ENCODE peak calls at places on chromosomes 6 and 20, in six cellular contexts. A is foreskin fibroblast, S is GM10248, O is fibroblast of mammary gland, J is body of pancreas, N is ascending aorta. G is an unnamed sample.

GRCh38 chr20:16397053-16397452 is 176.2 kb downstream of the KIF16B start:
- DNase-seq in O (peak; percentile 23), A (no peak), N (no peak), J (peak; percentile 45), S (no peak), G (no peak)

GRCh38 chr20:12067686-12068085 is 150.0 kb downstream of the BTBD3 start:
- DNase-seq in N (no peak), A (no peak), J (no peak), O (no peak), S (no peak), G (no peak)

GRCh38 chr6:133952815-133953633 is at the start of gene TBPL1:
- DNase-seq in J (peak; percentile 94), N (peak; percentile 85), O (peak; percentile 95), A (peak; percentile 95), S (peak; percentile 92), G (peak; percentile 94)

GRCh38 chr6:30363459-30363858 is 18.5 kb downstream of the RPP21 start:
- DNase-seq in O (no peak), J (no peak), N (no peak), A (no peak), S (no peak), G (no peak)

GRCh38 chr6:839201-839600 is 146.3 kb upstream of the EXOC2 start:
- DNase-seq in J (no peak), A (no peak), N (no peak), O (no peak), S (no peak), G (no peak)

GRCh38 chr6:37804676-37805075 is 14.9 kb upstream of the ZFAND3 start:
- DNase-seq in O (peak; percentile 72), S (no peak), J (no peak), A (no peak), N (no peak), G (no peak)

GRCh38 chr6:14584450-14584849 is 466.9 kb downstream of the CD83 start:
- DNase-seq in A (no peak), O (no peak), N (no peak), J (no peak), S (no peak), G (no peak)

GRCh38 chr6:116111552-116112528 is 11.2 kb downstream of the NT5DC1 start:
- DNase-seq in J (peak; percentile 53), O (peak; percentile 61), S (no peak), N (no peak), A (peak; percentile 28), G (no peak)

GRCh38 chr6:99119109-99120031 is 171.6 kb upstream of the FBXL4 start:
- DNase-seq in O (peak; percentile 48), S (peak; percentile 35), J (peak; percentile 14), N (no peak), A (peak; percentile 12), G (peak; percentile 50)

GRCh38 chr6:63553208-63553607 is 19.1 kb upstream of the LOC128125822 start:
- DNase-seq in N (no peak), O (no peak), J (no peak), A (no peak), S (peak; percentile 46), G (peak; percentile 57)

GRCh38 chr6:35503534-35503933 is 6.7 kb upstream of the TEAD3 start:
- DNase-seq in J (no peak), O (no peak), A (no peak), S (no peak), N (no peak), G (no peak)

GRCh38 chr6:166775180-166775922 is 148.3 kb upstream of the RPS6KA2 start:
- DNase-seq in A (peak; percentile 53), O (peak; percentile 78), N (no peak), S (peak; percentile 85), J (peak; percentile 67), G (peak; percentile 83)

GRCh38 chr20:31670371-31671228 is 32.9 kb downstream of the COX4I2 start:
- DNase-seq in A (no peak), S (no peak), N (no peak), O (no peak), J (peak; percentile 93), G (no peak)

GRCh38 chr20:58553166-58553696 is 38.0 kb upstream of the APCDD1L start:
- DNase-seq in A (no peak), S (no peak), O (no peak), N (no peak), J (no peak), G (no peak)

GRCh38 chr20:47181056-47181862 is 175.2 kb downstream of the ZMYND8 start:
- DNase-seq in S (peak; percentile 57), A (peak; percentile 73), O (peak; percentile 82), N (no peak), J (no peak), G (peak; percentile 53)

GRCh38 chr20:46060301-46060881 is 29.4 kb downstream of the NCOA5 start:
- DNase-seq in A (no peak), O (no peak), N (no peak), S (no peak), J (no peak), G (no peak)

GRCh38 chr20:46056970-46057855 is 28.2 kb downstream of the SLC12A5 start:
- DNase-seq in J (peak; percentile 31), O (peak; percentile 35), N (no peak), A (peak; percentile 26), S (peak; percentile 44), G (peak; percentile 48)

GRCh38 chr20:46058656-46059281 is 29.8 kb downstream of the SLC12A5 start:
- DNase-seq in A (peak; percentile 10), J (peak; percentile 14), O (no peak), S (no peak), N (no peak), G (no peak)

GRCh38 chr20:46056027-46056833 is 27.2 kb downstream of the SLC12A5 start:
- DNase-seq in S (no peak), A (no peak), N (no peak), O (no peak), J (no peak), G (no peak)

DNA sequence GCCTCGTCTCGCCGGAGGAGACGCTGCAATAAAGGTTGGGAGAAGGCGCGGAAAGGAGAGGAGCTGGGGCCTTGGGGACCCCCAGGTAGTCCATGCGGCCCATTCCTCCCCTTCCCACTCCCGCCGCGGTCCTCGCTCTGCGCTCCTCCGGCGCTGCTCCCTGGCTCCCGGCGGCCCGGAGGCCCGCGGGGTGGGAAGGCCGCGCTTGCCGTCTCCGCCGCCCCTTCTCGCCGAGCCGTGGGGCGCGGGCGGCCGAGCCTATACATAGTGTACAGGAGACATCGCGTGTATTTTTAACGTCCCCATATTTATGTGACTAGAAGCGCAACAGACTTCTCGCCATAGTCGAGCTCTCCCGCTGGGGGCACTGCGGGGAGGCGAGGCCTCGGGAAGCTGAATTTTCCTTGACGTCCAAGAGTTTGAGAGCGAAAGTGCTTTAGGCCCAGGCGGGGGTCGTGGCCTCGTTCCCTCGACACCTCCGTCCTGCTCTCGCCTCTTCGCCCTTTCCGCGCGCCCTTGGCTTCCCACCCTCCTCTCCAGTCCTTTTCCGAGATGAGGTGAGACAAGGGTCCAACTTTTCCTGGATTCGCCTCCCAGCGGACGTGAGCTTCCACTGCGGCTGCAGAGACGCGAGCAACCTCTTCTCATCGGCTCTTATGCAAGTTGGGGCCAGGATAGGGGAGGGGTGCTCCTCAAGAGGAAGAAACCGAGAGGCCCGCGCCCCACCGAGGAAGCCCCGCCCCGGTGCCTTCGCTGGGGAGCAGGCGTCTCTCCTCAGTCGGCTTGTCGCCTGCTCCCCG is 29.0 kb downstream of the SLC12A5 start:
- DNase-seq in S (no peak), J (peak; percentile 25), N (no peak), A (peak; percentile 56), O (peak; percentile 49), G (peak; percentile 46)
- TF ChIP-seq CTCF in S (no peak), J (no peak), N (peak; percentile 29), A (peak; percentile 61), O (peak; percentile 33), G (peak; percentile 12)

GRCh38 chr6:159301277-159301676 is 132.1 kb downstream of the FNDC1 start:
- DNase-seq in O (no peak), A (no peak), N (no peak), S (no peak), J (no peak), G (no peak)

GRCh38 chr6:159302196-159302595 is 133.0 kb downstream of the FNDC1 start:
- DNase-seq in S (no peak), A (no peak), N (no peak), O (no peak), J (no peak), G (no peak)

GRCh38 chr6:159303784-159304183 is 134.6 kb downstream of the FNDC1 start:
- DNase-seq in N (no peak), S (no peak), A (no peak), J (no peak), O (no peak), G (no peak)

GRCh38 chr6:159299566-159299965 is 130.4 kb downstream of the FNDC1 start:
- DNase-seq in N (no peak), S (no peak), A (no peak), J (no peak), O (no peak), G (no peak)

DNA sequence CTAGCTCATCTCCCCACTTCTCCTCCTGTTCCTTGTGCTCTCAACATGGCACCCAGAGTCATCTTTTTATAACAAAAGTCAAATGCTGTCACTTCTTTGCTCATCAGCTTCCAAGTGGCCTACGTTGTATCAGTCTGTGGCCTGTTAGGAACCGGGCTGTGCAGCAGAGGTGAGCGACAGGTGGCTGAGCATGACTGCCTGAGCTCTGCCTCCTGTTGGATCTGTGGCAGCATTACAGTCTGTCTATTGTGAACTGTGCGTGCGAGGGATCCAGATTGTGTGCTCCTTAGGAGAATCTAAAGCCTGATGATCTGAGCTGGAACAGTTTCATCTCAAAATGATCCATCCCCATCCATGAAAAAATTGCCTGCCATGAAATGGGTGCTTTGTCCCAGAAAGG is 129.6 kb downstream of the FNDC1 start:
- DNase-seq in J (no peak), S (no peak), A (no peak), O (no peak), N (no peak), G (no peak)
- TF ChIP-seq CTCF in J (no peak), S (no peak), A (no peak), O (no peak), N (no peak), G (no peak)

DNA sequence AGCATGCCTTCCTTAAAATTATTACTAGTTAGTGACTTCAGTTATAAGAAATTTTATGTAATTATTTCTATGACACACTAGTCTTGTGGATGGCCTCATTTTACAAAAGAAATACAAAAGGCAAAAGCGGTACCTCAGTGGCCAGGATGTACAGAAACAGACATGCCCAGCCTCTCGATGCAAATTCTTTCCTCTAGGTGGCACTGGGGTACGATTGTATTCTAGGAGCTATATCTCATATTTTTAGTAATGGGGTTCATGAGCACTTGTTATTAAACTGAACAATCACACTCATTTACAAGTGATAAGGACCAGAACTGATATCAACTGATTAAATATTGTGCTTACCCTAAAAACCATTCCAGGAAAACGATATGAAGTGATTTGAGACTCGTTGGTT is 59.8 kb downstream of the SOD2 start:
- DNase-seq in J (no peak), N (no peak), S (no peak), O (peak; percentile 23), A (no peak), G (no peak)
- TF ChIP-seq CTCF in J (peak; percentile 24), N (peak; percentile 18), S (peak; percentile 21), O (peak; percentile 60), A (peak; percentile 31), G (no peak)

DNA sequence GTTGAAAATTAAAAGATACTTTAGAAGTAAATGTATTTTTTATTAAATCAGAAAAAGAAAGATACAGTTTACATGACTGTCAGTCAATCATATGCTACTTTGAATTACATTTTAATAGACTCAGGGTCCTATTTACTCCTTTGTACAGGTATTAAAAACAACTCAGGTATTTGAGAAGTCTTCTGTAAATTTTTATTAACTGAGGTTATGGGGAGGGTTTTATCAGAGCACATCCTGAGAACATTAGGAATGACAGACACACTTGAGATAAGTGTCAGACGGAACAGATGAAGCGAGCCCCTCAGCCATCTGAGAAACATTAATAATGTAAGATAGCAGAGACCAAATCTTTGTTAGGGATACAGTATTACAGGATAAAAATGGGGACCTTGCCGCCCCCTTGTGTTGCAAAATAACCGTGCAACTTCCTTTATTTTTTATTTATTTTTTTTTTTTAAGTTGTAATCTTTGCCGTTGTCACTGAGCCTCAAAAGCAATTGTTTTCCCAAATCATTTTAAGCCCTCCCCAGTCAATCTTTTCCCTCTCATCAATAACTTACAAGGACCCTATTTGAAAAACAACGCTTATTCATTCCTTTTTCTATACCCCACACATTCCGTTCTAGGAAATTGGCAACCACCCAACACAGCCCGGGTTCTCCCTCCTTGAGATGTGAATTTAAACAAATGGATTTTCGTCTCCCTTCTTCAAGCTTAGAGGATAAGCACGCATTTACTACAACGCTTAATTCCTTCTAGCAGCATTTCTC is 126.7 kb downstream of the BCAS1 start:
- DNase-seq in S (peak; percentile 45), J (peak; percentile 41), A (no peak), N (no peak), O (peak; percentile 54), G (peak; percentile 37)
- TF ChIP-seq CTCF in S (no peak), J (peak; percentile 46), A (peak; percentile 48), N (peak; percentile 54), O (peak; percentile 68), G (no peak)

G was measured in GM20000.